ENCODE peak calls at places on chromosome 1, in nine cellular contexts. X is GM04504; D is stimulated activated CD8-positive, alpha-beta memory T cell treated with anti-CD3 and anti-CD28 coated beads, Interleukin-2, amount 100 ng/mL, for 1 hour; A is AG08396; U is upper lobe of right lung; Q is stimulated activated CD4-positive, alpha-beta T cell treated with anti-CD3 and anti-CD28 coated beads, Interleukin-4, amount 100 ng/mL, for 48 hours; G is skeletal muscle cell; R is activated naive CD4-positive, alpha-beta T cell treated with anti-CD3 and anti-CD28 coated beads for 36 hours; C is EL. Z is an unnamed sample.

GRCh38 chr1:77469311-77469710 is 187.5 kb downstream of the AK5 start:
- DNase-seq in Q (no peak), A (no peak), D (no peak), X (no peak), C (no peak), G (no peak), U (no peak), R (no peak), Z (no peak)

GRCh38 chr1:23081376-23081775 is 62.1 kb downstream of the KDM1A start:
- DNase-seq in C (no peak), Q (no peak), A (no peak), R (no peak), D (no peak), X (no peak), U (no peak), G (no peak), Z (no peak)

GRCh38 chr1:208198271-208198670 is 45.9 kb downstream of the PLXNA2 start:
- DNase-seq in X (no peak), D (no peak), C (no peak), Q (no peak), A (no peak), G (no peak), R (no peak), U (no peak), Z (no peak)

GRCh38 chr1:215793210-215793609 is 226.1 kb downstream of the KCTD3 start:
- DNase-seq in X (peak; percentile 87), R (no peak), C (peak; percentile 86), U (no peak), D (no peak), G (peak; percentile 72), Q (no peak), A (peak; percentile 20), Z (no peak)

GRCh38 chr1:221206076-221206475 is 326.8 kb downstream of the HLX start:
- DNase-seq in R (no peak), U (no peak), G (no peak), A (no peak), C (no peak), D (no peak), X (no peak), Q (no peak), Z (no peak)

GRCh38 chr1:183893561-183894289 is 88.8 kb downstream of the RGL1 start:
- DNase-seq in X (no peak), U (no peak), Q (no peak), R (no peak), G (no peak), A (no peak), C (no peak), D (no peak), Z (no peak)

GRCh38 chr1:30895382-30895941 is 13.1 kb downstream of the SDC3 start:
- DNase-seq in D (no peak), X (no peak), C (no peak), A (no peak), Q (no peak), R (no peak), G (no peak), U (no peak), Z (no peak)

GRCh38 chr1:165507570-165507969 is 36.2 kb upstream of the LRRC52 start:
- DNase-seq in U (no peak), R (no peak), C (no peak), Q (no peak), G (no peak), A (no peak), D (no peak), X (no peak), Z (no peak)

Z was measured in cortex of kidney.